ENCODE peak calls at places on chromosomes 12 and 14, in seven cellular contexts. One of them, this sample, is unnamed.

GRCh38 chr12:128111951-128112350 is 155.0 kb upstream of the TMEM132C start:
- DNase-seq in midbrain: no peak
- DNase-seq in lung: no peak
- DNase-seq in GM20000: no peak
- DNase-seq in NCI-H1105: no peak
- DNase-seq in stimulated activated CD4-positive, alpha-beta T cell treated with anti-CD3 and anti-CD28 coated beads, Interleukin-15, amount 100 ng/mL, for 24 hours: no peak
- DNase-seq in C1 segment of cervical spinal cord: no peak
- DNase-seq in this sample: no peak

GRCh38 chr12:102364709-102365108 is 115.7 kb downstream of the IGF1 start:
- DNase-seq in midbrain: no peak
- DNase-seq in lung: no peak
- DNase-seq in GM20000: no peak
- DNase-seq in NCI-H1105: no peak
- DNase-seq in stimulated activated CD4-positive, alpha-beta T cell treated with anti-CD3 and anti-CD28 coated beads, Interleukin-15, amount 100 ng/mL, for 24 hours: no peak
- DNase-seq in C1 segment of cervical spinal cord: no peak
- DNase-seq in this sample: no peak

GRCh38 chr12:12684375-12685106 is 11.4 kb downstream of the GPR19 start:
- DNase-seq in midbrain: peak
- DNase-seq in lung: no peak
- DNase-seq in GM20000: no peak
- DNase-seq in NCI-H1105: peak
- DNase-seq in stimulated activated CD4-positive, alpha-beta T cell treated with anti-CD3 and anti-CD28 coated beads, Interleukin-15, amount 100 ng/mL, for 24 hours: peak
- DNase-seq in C1 segment of cervical spinal cord: peak
- DNase-seq in this sample: no peak

GRCh38 chr14:91511014-91511466 is 930 bp upstream of the PPP4R3A start:
- DNase-seq in midbrain: no peak
- DNase-seq in lung: no peak
- DNase-seq in GM20000: no peak
- DNase-seq in NCI-H1105: no peak
- DNase-seq in stimulated activated CD4-positive, alpha-beta T cell treated with anti-CD3 and anti-CD28 coated beads, Interleukin-15, amount 100 ng/mL, for 24 hours: peak
- DNase-seq in C1 segment of cervical spinal cord: no peak
- DNase-seq in this sample: peak

GRCh38 chr12:131203666-131204415 is 250.1 kb downstream of the ADGRD1 start:
- DNase-seq in midbrain: no peak
- DNase-seq in lung: no peak
- DNase-seq in GM20000: no peak
- DNase-seq in NCI-H1105: no peak
- DNase-seq in stimulated activated CD4-positive, alpha-beta T cell treated with anti-CD3 and anti-CD28 coated beads, Interleukin-15, amount 100 ng/mL, for 24 hours: no peak
- DNase-seq in C1 segment of cervical spinal cord: no peak
- DNase-seq in this sample: no peak

GRCh38 chr14:100669011-100669412 is 57.7 kb upstream of the DLK1 start:
- DNase-seq in midbrain: no peak
- DNase-seq in lung: no peak
- DNase-seq in GM20000: no peak
- DNase-seq in NCI-H1105: no peak
- DNase-seq in stimulated activated CD4-positive, alpha-beta T cell treated with anti-CD3 and anti-CD28 coated beads, Interleukin-15, amount 100 ng/mL, for 24 hours: no peak
- DNase-seq in C1 segment of cervical spinal cord: no peak
- DNase-seq in this sample: no peak

GRCh38 chr14:75660238-75660629 is 442 bp downstream of the ERG28 start:
- DNase-seq in midbrain: no peak
- DNase-seq in lung: peak
- DNase-seq in GM20000: no peak
- DNase-seq in NCI-H1105: no peak
- DNase-seq in stimulated activated CD4-positive, alpha-beta T cell treated with anti-CD3 and anti-CD28 coated beads, Interleukin-15, amount 100 ng/mL, for 24 hours: no peak
- DNase-seq in C1 segment of cervical spinal cord: no peak
- DNase-seq in this sample: peak

GRCh38 chr12:78120866-78121590 is 290.3 kb downstream of the NAV3 start:
- DNase-seq in midbrain: peak
- DNase-seq in lung: no peak
- DNase-seq in GM20000: peak
- DNase-seq in NCI-H1105: no peak
- DNase-seq in stimulated activated CD4-positive, alpha-beta T cell treated with anti-CD3 and anti-CD28 coated beads, Interleukin-15, amount 100 ng/mL, for 24 hours: no peak
- DNase-seq in C1 segment of cervical spinal cord: no peak
- DNase-seq in this sample: peak

GRCh38 chr14:25001096-25001982 is 48.6 kb downstream of the STXBP6 start:
- DNase-seq in midbrain: no peak
- DNase-seq in lung: no peak
- DNase-seq in GM20000: no peak
- DNase-seq in NCI-H1105: no peak
- DNase-seq in stimulated activated CD4-positive, alpha-beta T cell treated with anti-CD3 and anti-CD28 coated beads, Interleukin-15, amount 100 ng/mL, for 24 hours: no peak
- DNase-seq in C1 segment of cervical spinal cord: no peak
- DNase-seq in this sample: no peak

GRCh38 chr14:24314377-24315193 is 3.3 kb downstream of the LTB4R start:
- DNase-seq in midbrain: no peak
- DNase-seq in lung: no peak
- DNase-seq in GM20000: no peak
- DNase-seq in NCI-H1105: no peak
- DNase-seq in stimulated activated CD4-positive, alpha-beta T cell treated with anti-CD3 and anti-CD28 coated beads, Interleukin-15, amount 100 ng/mL, for 24 hours: no peak
- DNase-seq in C1 segment of cervical spinal cord: no peak
- DNase-seq in this sample: no peak

GRCh38 chr14:66509874-66510273 is 1.9 kb downstream of the GPHN start:
- DNase-seq in midbrain: no peak
- DNase-seq in lung: no peak
- DNase-seq in GM20000: peak
- DNase-seq in NCI-H1105: no peak
- DNase-seq in stimulated activated CD4-positive, alpha-beta T cell treated with anti-CD3 and anti-CD28 coated beads, Interleukin-15, amount 100 ng/mL, for 24 hours: no peak
- DNase-seq in C1 segment of cervical spinal cord: no peak
- DNase-seq in this sample: no peak

GRCh38 chr12:64082866-64083268 is 139.2 kb downstream of the KICS2 start:
- DNase-seq in midbrain: no peak
- DNase-seq in lung: no peak
- DNase-seq in GM20000: no peak
- DNase-seq in NCI-H1105: peak
- DNase-seq in stimulated activated CD4-positive, alpha-beta T cell treated with anti-CD3 and anti-CD28 coated beads, Interleukin-15, amount 100 ng/mL, for 24 hours: no peak
- DNase-seq in C1 segment of cervical spinal cord: no peak
- DNase-seq in this sample: no peak

GRCh38 chr12:100799770-100800169 is 5.2 kb downstream of the ANO4 start:
- DNase-seq in midbrain: peak
- DNase-seq in lung: no peak
- DNase-seq in GM20000: no peak
- DNase-seq in NCI-H1105: no peak
- DNase-seq in stimulated activated CD4-positive, alpha-beta T cell treated with anti-CD3 and anti-CD28 coated beads, Interleukin-15, amount 100 ng/mL, for 24 hours: no peak
- DNase-seq in C1 segment of cervical spinal cord: no peak
- DNase-seq in this sample: no peak

GRCh38 chr12:109389146-109389545 is 41.4 kb downstream of the MYO1H start:
- DNase-seq in midbrain: no peak
- DNase-seq in lung: no peak
- DNase-seq in GM20000: no peak
- DNase-seq in NCI-H1105: no peak
- DNase-seq in stimulated activated CD4-positive, alpha-beta T cell treated with anti-CD3 and anti-CD28 coated beads, Interleukin-15, amount 100 ng/mL, for 24 hours: peak
- DNase-seq in C1 segment of cervical spinal cord: no peak
- DNase-seq in this sample: peak

GRCh38 chr12:113940357-113940756 is 25.8 kb downstream of the RBM19 start:
- DNase-seq in midbrain: no peak
- DNase-seq in lung: no peak
- DNase-seq in GM20000: no peak
- DNase-seq in NCI-H1105: no peak
- DNase-seq in stimulated activated CD4-positive, alpha-beta T cell treated with anti-CD3 and anti-CD28 coated beads, Interleukin-15, amount 100 ng/mL, for 24 hours: no peak
- DNase-seq in C1 segment of cervical spinal cord: no peak
- DNase-seq in this sample: no peak

GRCh38 chr12:95815635-95816212 is 25.2 kb upstream of the NTN4 start:
- DNase-seq in midbrain: peak
- DNase-seq in lung: no peak
- DNase-seq in GM20000: peak
- DNase-seq in NCI-H1105: peak
- DNase-seq in stimulated activated CD4-positive, alpha-beta T cell treated with anti-CD3 and anti-CD28 coated beads, Interleukin-15, amount 100 ng/mL, for 24 hours: no peak
- DNase-seq in C1 segment of cervical spinal cord: no peak
- DNase-seq in this sample: peak

GRCh38 chr12:121293603-121294002 is 2.9 kb downstream of the CAMKK2 start:
- DNase-seq in midbrain: no peak
- DNase-seq in lung: no peak
- DNase-seq in GM20000: no peak
- DNase-seq in NCI-H1105: no peak
- DNase-seq in stimulated activated CD4-positive, alpha-beta T cell treated with anti-CD3 and anti-CD28 coated beads, Interleukin-15, amount 100 ng/mL, for 24 hours: no peak
- DNase-seq in C1 segment of cervical spinal cord: no peak
- DNase-seq in this sample: no peak

GRCh38 chr14:29743566-29743965 is 184.1 kb downstream of the PRKD1 start:
- DNase-seq in midbrain: peak
- DNase-seq in lung: no peak
- DNase-seq in GM20000: no peak
- DNase-seq in NCI-H1105: no peak
- DNase-seq in stimulated activated CD4-positive, alpha-beta T cell treated with anti-CD3 and anti-CD28 coated beads, Interleukin-15, amount 100 ng/mL, for 24 hours: no peak
- DNase-seq in C1 segment of cervical spinal cord: no peak
- DNase-seq in this sample: no peak

GRCh38 chr14:50064993-50065392 is 51.4 kb downstream of the VCPKMT start:
- DNase-seq in midbrain: peak
- DNase-seq in lung: peak
- DNase-seq in GM20000: peak
- DNase-seq in NCI-H1105: no peak
- DNase-seq in stimulated activated CD4-positive, alpha-beta T cell treated with anti-CD3 and anti-CD28 coated beads, Interleukin-15, amount 100 ng/mL, for 24 hours: peak
- DNase-seq in C1 segment of cervical spinal cord: peak
- DNase-seq in this sample: no peak

GRCh38 chr14:97776890-97777564 is 979.8 kb downstream of the VRK1 start:
- DNase-seq in midbrain: no peak
- DNase-seq in lung: no peak
- DNase-seq in GM20000: no peak
- DNase-seq in NCI-H1105: no peak
- DNase-seq in stimulated activated CD4-positive, alpha-beta T cell treated with anti-CD3 and anti-CD28 coated beads, Interleukin-15, amount 100 ng/mL, for 24 hours: no peak
- DNase-seq in C1 segment of cervical spinal cord: no peak
- DNase-seq in this sample: no peak

GRCh38 chr14:32319368-32320049 is 9.6 kb upstream of the AKAP6 start:
- DNase-seq in midbrain: no peak
- DNase-seq in lung: no peak
- DNase-seq in GM20000: no peak
- DNase-seq in NCI-H1105: no peak
- DNase-seq in stimulated activated CD4-positive, alpha-beta T cell treated with anti-CD3 and anti-CD28 coated beads, Interleukin-15, amount 100 ng/mL, for 24 hours: no peak
- DNase-seq in C1 segment of cervical spinal cord: no peak
- DNase-seq in this sample: no peak

GRCh38 chr12:115384391-115384790 is 700.4 kb upstream of the TBX3 start:
- DNase-seq in midbrain: no peak
- DNase-seq in lung: no peak
- DNase-seq in GM20000: no peak
- DNase-seq in NCI-H1105: no peak
- DNase-seq in stimulated activated CD4-positive, alpha-beta T cell treated with anti-CD3 and anti-CD28 coated beads, Interleukin-15, amount 100 ng/mL, for 24 hours: no peak
- DNase-seq in C1 segment of cervical spinal cord: no peak
- DNase-seq in this sample: no peak

GRCh38 chr12:55829967-55830600 is 697 bp upstream of the DNAJC14 start:
- DNase-seq in midbrain: peak
- DNase-seq in lung: peak
- DNase-seq in GM20000: peak
- DNase-seq in NCI-H1105: no peak
- DNase-seq in stimulated activated CD4-positive, alpha-beta T cell treated with anti-CD3 and anti-CD28 coated beads, Interleukin-15, amount 100 ng/mL, for 24 hours: peak
- DNase-seq in C1 segment of cervical spinal cord: peak
- DNase-seq in this sample: peak

GRCh38 chr14:77681196-77682157 is 26.3 kb downstream of the ALKBH1 start:
- DNase-seq in midbrain: no peak
- DNase-seq in lung: no peak
- DNase-seq in GM20000: no peak
- DNase-seq in NCI-H1105: no peak
- DNase-seq in stimulated activated CD4-positive, alpha-beta T cell treated with anti-CD3 and anti-CD28 coated beads, Interleukin-15, amount 100 ng/mL, for 24 hours: no peak
- DNase-seq in C1 segment of cervical spinal cord: no peak
- DNase-seq in this sample: no peak

GRCh38 chr14:61178226-61179060 is 102.7 kb downstream of the TMEM30B start:
- DNase-seq in midbrain: no peak
- DNase-seq in lung: no peak
- DNase-seq in GM20000: no peak
- DNase-seq in NCI-H1105: no peak
- DNase-seq in stimulated activated CD4-positive, alpha-beta T cell treated with anti-CD3 and anti-CD28 coated beads, Interleukin-15, amount 100 ng/mL, for 24 hours: peak
- DNase-seq in C1 segment of cervical spinal cord: no peak
- DNase-seq in this sample: no peak

GRCh38 chr14:68608235-68608962 is 184.5 kb downstream of the ZFP36L1 start:
- DNase-seq in midbrain: peak
- DNase-seq in lung: no peak
- DNase-seq in GM20000: no peak
- DNase-seq in NCI-H1105: no peak
- DNase-seq in stimulated activated CD4-positive, alpha-beta T cell treated with anti-CD3 and anti-CD28 coated beads, Interleukin-15, amount 100 ng/mL, for 24 hours: no peak
- DNase-seq in C1 segment of cervical spinal cord: no peak
- DNase-seq in this sample: no peak

GRCh38 chr14:93938766-93939303 is 11.7 kb downstream of the FAM181A start:
- DNase-seq in midbrain: no peak
- DNase-seq in lung: no peak
- DNase-seq in GM20000: no peak
- DNase-seq in NCI-H1105: no peak
- DNase-seq in stimulated activated CD4-positive, alpha-beta T cell treated with anti-CD3 and anti-CD28 coated beads, Interleukin-15, amount 100 ng/mL, for 24 hours: no peak
- DNase-seq in C1 segment of cervical spinal cord: no peak
- DNase-seq in this sample: no peak

GRCh38 chr14:70924521-70924920 is 17.3 kb downstream of the PCNX1 start:
- DNase-seq in midbrain: no peak
- DNase-seq in lung: no peak
- DNase-seq in GM20000: no peak
- DNase-seq in NCI-H1105: no peak
- DNase-seq in stimulated activated CD4-positive, alpha-beta T cell treated with anti-CD3 and anti-CD28 coated beads, Interleukin-15, amount 100 ng/mL, for 24 hours: no peak
- DNase-seq in C1 segment of cervical spinal cord: no peak
- DNase-seq in this sample: no peak

GRCh38 chr12:16389594-16389993 is 42.1 kb downstream of the MGST1 start:
- DNase-seq in midbrain: no peak
- DNase-seq in lung: no peak
- DNase-seq in GM20000: no peak
- DNase-seq in NCI-H1105: no peak
- DNase-seq in stimulated activated CD4-positive, alpha-beta T cell treated with anti-CD3 and anti-CD28 coated beads, Interleukin-15, amount 100 ng/mL, for 24 hours: no peak
- DNase-seq in C1 segment of cervical spinal cord: no peak
- DNase-seq in this sample: no peak

GRCh38 chr12:1616233-1617066 is 12.6 kb upstream of the WNT5B start:
- DNase-seq in midbrain: no peak
- DNase-seq in lung: no peak
- DNase-seq in GM20000: no peak
- DNase-seq in NCI-H1105: no peak
- DNase-seq in stimulated activated CD4-positive, alpha-beta T cell treated with anti-CD3 and anti-CD28 coated beads, Interleukin-15, amount 100 ng/mL, for 24 hours: no peak
- DNase-seq in C1 segment of cervical spinal cord: no peak
- DNase-seq in this sample: no peak

GRCh38 chr12:538731-539539 is 79.2 kb downstream of the B4GALNT3 start:
- DNase-seq in midbrain: peak
- DNase-seq in lung: peak
- DNase-seq in GM20000: no peak
- DNase-seq in NCI-H1105: no peak
- DNase-seq in stimulated activated CD4-positive, alpha-beta T cell treated with anti-CD3 and anti-CD28 coated beads, Interleukin-15, amount 100 ng/mL, for 24 hours: no peak
- DNase-seq in C1 segment of cervical spinal cord: peak
- DNase-seq in this sample: no peak

GRCh38 chr14:93975791-93976476 is 436 bp downstream of the ASB2 start:
- DNase-seq in midbrain: no peak
- DNase-seq in lung: no peak
- DNase-seq in GM20000: peak
- DNase-seq in NCI-H1105: no peak
- DNase-seq in stimulated activated CD4-positive, alpha-beta T cell treated with anti-CD3 and anti-CD28 coated beads, Interleukin-15, amount 100 ng/mL, for 24 hours: peak
- DNase-seq in C1 segment of cervical spinal cord: no peak
- DNase-seq in this sample: peak

GRCh38 chr14:90781344-90781761 is 34.9 kb downstream of the TTC7B start:
- DNase-seq in midbrain: no peak
- DNase-seq in lung: no peak
- DNase-seq in GM20000: no peak
- DNase-seq in NCI-H1105: no peak
- DNase-seq in stimulated activated CD4-positive, alpha-beta T cell treated with anti-CD3 and anti-CD28 coated beads, Interleukin-15, amount 100 ng/mL, for 24 hours: no peak
- DNase-seq in C1 segment of cervical spinal cord: no peak
- DNase-seq in this sample: no peak